ENCODE peak calls at places on chromosomes 13 and 19, in five cellular contexts. J, C, Z, P and Q are unnamed samples. For H3K9me3, the result is how much of the 10 kb centered on the place peaks cover.

GRCh38 chr19:48616491-48617056 is 1.7 kb upstream of the FAM83E start:
- DNase-seq in J (no peak), C (no peak), Z (no peak), P (no peak), Q (no peak)

GRCh38 chr13:57632276-57633140 is 964 bp downstream of the PCDH17 start:
- DNase-seq in P (peak), J (peak), Z (no peak), C (peak), Q (no peak)

GRCh38 chr19:8306235-8307054 is 1.7 kb downstream of the CD320 start:
- DNase-seq in J (no peak), C (no peak), P (peak), Z (no peak), Q (peak)

GRCh38 chr13:72399351-72399750 is 328.1 kb downstream of the MZT1 start:
- DNase-seq in Z (no peak), J (no peak), P (no peak), C (no peak), Q (no peak)

GRCh38 chr13:48078251-48078656 is 16.6 kb downstream of the MED4 start:
- DNase-seq in P (no peak), C (peak), J (no peak), Z (no peak), Q (peak)

GRCh38 chr19:45477216-45477615 is 9.4 kb downstream of the FOSB start:
- DNase-seq in J (peak), Z (peak), P (no peak), C (no peak), Q (no peak)

GRCh38 chr13:73918691-73919090 is 215.5 kb downstream of the KLF12 start:
- DNase-seq in C (no peak), J (no peak), Z (no peak), P (no peak), Q (no peak)

GRCh38 chr13:85806553-85807175 is 7.4 kb upstream of the SLITRK6 start:
- DNase-seq in P (no peak), C (peak), J (peak), Z (no peak), Q (peak)

GRCh38 chr19:5904302-5905071 is at the start of gene VMAC:
- DNase-seq in Z (peak), C (peak), P (peak), J (peak), Q (peak)

GRCh38 chr13:38223093-38223492 is 126.6 kb upstream of the UFM1 start:
- DNase-seq in J (peak), P (no peak), Z (no peak), C (no peak), Q (no peak)

GRCh38 chr19:10007366-10007765 is 2.9 kb downstream of the COL5A3 start:
- DNase-seq in C (no peak), Z (no peak), P (peak), J (no peak), Q (no peak)

GRCh38 chr19:13071444-13072205 is 31.0 kb downstream of the LYL1 start:
- DNase-seq in Z (no peak), P (no peak), C (no peak), J (no peak), Q (no peak)

GRCh38 chr13:106276876-106277275 is 258.6 kb downstream of the EFNB2 start:
- DNase-seq in J (no peak), Z (no peak), C (no peak), P (no peak), Q (no peak)

GRCh38 chr13:59638404-59638803 is 525.3 kb downstream of the DIAPH3 start:
- DNase-seq in J (no peak), Z (no peak), P (no peak), C (no peak), Q (no peak)

GRCh38 chr19:29549105-29550070 is 23.6 kb downstream of the VSTM2B start:
- DNase-seq in J (no peak), P (no peak), Z (no peak), C (no peak), Q (no peak)

GRCh38 chr19:34310494-34310981 is 54.5 kb upstream of the GPI start:
- DNase-seq in C (no peak), Z (no peak), P (no peak), J (no peak), Q (no peak)

GRCh38 chr13:95896302-95896701 is 156.9 kb downstream of the UGGT2 start:
- DNase-seq in Z (no peak), C (no peak), J (peak), P (no peak), Q (no peak)

GRCh38 chr13:114146629-114147028 is 14.2 kb upstream of the RASA3 start:
- DNase-seq in C (no peak), J (no peak), P (no peak), Z (no peak), Q (no peak)

GRCh38 chr19:4988770-4989251 is 19.9 kb downstream of the KDM4B start:
- DNase-seq in J (peak), P (no peak), Z (peak), C (no peak), Q (no peak)

GRCh38 chr13:83765796-83766195 is 116.5 kb downstream of the SLITRK1 start:
- DNase-seq in P (no peak), C (no peak), Z (no peak), J (no peak), Q (no peak)

GRCh38 chr19:3389876-3390361 is 23.5 kb downstream of the NFIC start:
- DNase-seq in Z (no peak), P (peak), J (peak), C (no peak), Q (no peak)

GRCh38 chr19:5403968-5404640 is 51.1 kb upstream of the ZNRF4 start:
- DNase-seq in J (peak), C (peak), P (peak), Z (peak), Q (no peak)

GRCh38 chr19:55602104-55603001 is 2.3 kb downstream of the ZNF524 start:
- DNase-seq in J (no peak), Z (no peak), P (no peak), C (no peak), Q (no peak)

GRCh38 chr19:17777840-17778620 is 16.9 kb upstream of the B3GNT3 start:
- DNase-seq in P (no peak), J (peak), Z (no peak), C (peak), Q (no peak)

GRCh38 chr13:32179708-32180107 is 135.5 kb downstream of the ZAR1L start:
- DNase-seq in P (no peak), Z (no peak), J (no peak), C (no peak), Q (no peak)

GRCh38 chr19:52155596-52156359 is 15.6 kb downstream of the ZNF836 start:
- DNase-seq in P (no peak), C (no peak), Z (no peak), J (no peak), Q (no peak)
- H3K9me3 ChIP-seq in P (under half), C (half or more), Z (under half), J (half or more), Q (under half)

GRCh38 chr19:11729586-11729985 is 9.2 kb downstream of the ZNF823 start:
- DNase-seq in Z (no peak), P (no peak), J (no peak), C (no peak), Q (no peak)
- H3K9me3 ChIP-seq in Z (under half), P (under half), J (under half), C (under half), Q (under half)

GRCh38 chr19:30665449-30665848 is 293.3 kb downstream of the ZNF536 start:
- DNase-seq in C (no peak), P (no peak), Z (no peak), J (no peak), Q (no peak)
- H3K9me3 ChIP-seq in C (under half), P (under half), Z (under half), J (under half), Q (under half)

DNA sequence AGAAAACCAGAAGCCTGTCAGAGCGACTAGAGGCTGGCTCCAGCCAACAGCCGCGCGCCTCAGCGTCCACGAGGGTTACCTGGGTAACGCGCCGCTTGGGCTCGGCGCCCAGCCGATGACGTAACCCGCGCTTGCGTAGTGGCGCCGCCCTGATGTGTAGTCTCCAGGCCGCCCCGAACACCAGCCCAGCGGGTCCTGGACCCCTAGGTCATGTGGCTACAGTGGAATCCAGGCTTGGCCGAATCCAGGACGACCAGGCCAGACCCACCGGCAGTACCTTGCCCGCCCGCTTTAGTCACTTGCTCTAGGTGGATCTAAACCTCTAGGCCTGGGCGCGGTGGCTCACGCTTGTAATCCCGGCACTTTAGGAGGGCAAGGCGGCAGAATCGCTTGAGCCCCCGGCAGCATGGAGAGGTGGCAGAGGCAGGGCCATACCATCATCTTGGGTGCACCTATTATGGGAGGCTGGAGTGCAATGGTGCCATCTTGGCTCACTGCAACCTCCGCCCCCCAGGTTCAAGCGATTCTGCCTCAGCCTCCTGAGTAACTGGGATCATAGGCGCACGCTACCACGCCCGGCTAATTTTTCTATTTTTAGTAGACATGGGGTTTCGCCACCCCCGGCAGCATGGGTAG is 7.2 kb upstream of the ZNF606 start:
- DNase-seq in C (peak), J (peak), Z (peak), P (peak), Q (peak)
- H3K9me3 ChIP-seq in C (under half), J (under half), Z (under half), P (under half), Q (under half)

DNA sequence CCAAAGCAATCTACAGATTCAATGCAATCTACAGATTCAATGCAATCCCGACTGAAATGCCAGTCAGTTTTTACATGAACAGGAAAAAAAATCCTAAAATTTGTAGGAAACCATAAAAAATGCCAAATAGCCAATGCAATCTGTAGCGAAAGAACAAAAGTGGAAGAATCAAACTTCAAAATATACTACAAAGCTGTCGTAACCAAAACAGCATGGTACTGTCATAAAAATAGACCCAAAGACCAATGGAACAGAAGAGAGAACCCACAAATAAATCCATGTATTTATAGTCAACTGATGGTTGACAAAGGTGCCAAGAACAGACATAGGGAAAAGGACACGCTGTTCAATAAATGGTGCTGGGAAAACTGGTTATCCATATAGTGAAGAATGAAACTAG is 17.7 kb downstream of the ZNF829 start:
- DNase-seq in P (no peak), J (no peak), Z (no peak), C (no peak), Q (no peak)
- H3K9me3 ChIP-seq in P (under half), J (half or more), Z (under half), C (half or more), Q (under half)

GRCh38 chr19:44202470-44202869 is 9.9 kb upstream of the ZNF227 start:
- DNase-seq in J (peak), C (no peak), Z (no peak), P (no peak), Q (no peak)
- H3K9me3 ChIP-seq in J (under half), C (under half), Z (under half), P (under half), Q (under half)

GRCh38 chr19:40059624-40060023 is 3.6 kb upstream of the ZNF780B start:
- DNase-seq in Z (no peak), C (no peak), P (no peak), J (no peak), Q (no peak)

GRCh38 chr19:40055832-40056504 is at the start of gene ZNF780B:
- DNase-seq in P (peak), J (peak), C (peak), Z (no peak), Q (peak)

GRCh38 chr19:40055049-40055448 is 982 bp downstream of the ZNF780B start:
- DNase-seq in P (no peak), Z (no peak), C (no peak), J (no peak), Q (no peak)

GRCh38 chr19:40056505-40056904 is 474 bp upstream of the ZNF780B start:
- DNase-seq in J (no peak), P (no peak), C (no peak), Z (no peak), Q (no peak)

GRCh38 chr19:40057166-40057565 is 1.1 kb upstream of the ZNF780B start:
- DNase-seq in J (no peak), P (no peak), C (no peak), Z (no peak), Q (no peak)
- H3K9me3 ChIP-seq in J (under half), P (under half), C (under half), Z (under half), Q (under half)

GRCh38 chr13:100798739-100799361 is 124.3 kb upstream of the TMTC4 start:
- DNase-seq in C (no peak), J (no peak), Z (no peak), P (no peak), Q (no peak)

GRCh38 chr13:100797921-100798320 is 123.3 kb upstream of the TMTC4 start:
- DNase-seq in C (no peak), J (no peak), Z (no peak), P (no peak), Q (no peak)

GRCh38 chr13:100790405-100790804 is 115.8 kb upstream of the TMTC4 start:
- DNase-seq in J (no peak), C (no peak), P (no peak), Z (no peak), Q (no peak)

GRCh38 chr13:100796463-100796862 is 121.9 kb upstream of the TMTC4 start:
- DNase-seq in C (no peak), P (no peak), Z (peak), J (no peak), Q (no peak)

DNA sequence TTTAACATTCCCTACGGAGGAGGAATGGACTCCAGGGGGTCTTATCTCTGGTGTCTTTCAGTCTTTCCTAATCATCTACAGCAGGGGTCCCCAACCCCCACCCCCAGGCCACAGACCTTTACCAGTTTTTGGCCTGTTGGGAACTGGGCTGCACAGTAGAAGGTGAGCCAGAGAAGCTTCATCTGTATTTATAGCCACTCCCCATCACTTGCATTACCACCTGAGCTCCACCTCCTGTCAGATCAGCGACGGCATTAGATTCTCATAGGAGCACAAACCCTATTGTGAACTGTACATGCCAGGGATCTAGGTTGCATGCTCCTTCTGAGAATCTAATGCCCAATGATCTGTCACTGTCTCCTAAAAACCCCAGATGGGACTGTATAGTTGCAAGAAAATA is 120.0 kb upstream of the TMTC4 start:
- DNase-seq in J (no peak), P (no peak), Z (no peak), C (no peak), Q (no peak)
- H3K9me3 ChIP-seq in J (under half), P (under half), Z (under half), C (under half), Q (under half)

DNA sequence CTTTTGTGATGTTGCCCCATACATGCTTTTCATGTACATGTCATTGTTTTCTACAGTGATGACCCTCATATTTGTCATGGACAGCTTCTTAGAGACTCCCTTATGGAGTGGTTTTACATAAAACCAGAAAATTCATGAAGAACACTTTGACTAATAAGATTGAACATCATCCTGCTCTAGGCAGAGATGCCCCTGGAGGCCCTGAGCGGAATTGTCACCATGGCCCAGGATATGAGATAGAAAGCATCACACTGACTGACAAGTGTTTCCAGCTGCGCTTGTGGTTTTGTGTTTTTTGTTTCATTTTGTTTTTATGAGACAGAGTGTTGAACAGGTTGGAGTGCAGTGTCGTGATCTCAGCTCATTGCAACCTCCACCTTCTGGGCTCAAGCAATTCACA is 22.2 kb downstream of the ZNF701 start:
- DNase-seq in C (no peak), Z (no peak), J (no peak), P (no peak), Q (no peak)
- H3K9me3 ChIP-seq in C (under half), Z (under half), J (under half), P (under half), Q (under half)